ENCODE peak calls at places on chromosomes 5 and 9, in ten cellular contexts. Z, O, P, V, I, S, C, H, J and Y are unnamed samples.

GRCh38 chr9:127116946-127117345 is 5.5 kb downstream of the ANGPTL2 start:
- DNase-seq in Z (no peak), O (no peak), P (no peak), V (peak; percentile 56), I (peak; percentile 8), S (peak; percentile 7), C (no peak), H (no peak), J (no peak), Y (no peak)

GRCh38 chr5:160260881-160261815 is 31.8 kb downstream of the FABP6 start:
- DNase-seq in Z (no peak), O (peak; percentile 87), P (no peak), V (no peak), I (peak; percentile 75), S (peak; percentile 71), C (no peak), H (no peak), J (peak; percentile 93), Y (peak; percentile 99)

GRCh38 chr5:82045526-82046267 is 73.9 kb downstream of the ATG10 start:
- DNase-seq in Z (no peak), O (no peak), P (no peak), V (no peak), I (no peak), S (peak; percentile 18), C (no peak), H (no peak), J (peak; percentile 60), Y (no peak)

GRCh38 chr9:90998573-90998972 is 197.0 kb downstream of the SYK start:
- DNase-seq in Z (no peak), O (no peak), P (no peak), V (no peak), I (no peak), S (no peak), C (no peak), H (no peak), J (no peak), Y (no peak)

GRCh38 chr5:157545911-157546310 is 29.7 kb downstream of the ADAM19 start:
- DNase-seq in Z (no peak), O (no peak), P (no peak), V (no peak), I (no peak), S (no peak), C (no peak), H (no peak), J (no peak), Y (no peak)

GRCh38 chr5:51227963-51228515 is 155.2 kb upstream of the ISL1 start:
- DNase-seq in Z (no peak), O (no peak), P (no peak), V (no peak), I (no peak), S (no peak), C (no peak), H (no peak), J (no peak), Y (no peak)

GRCh38 chr9:93316726-93317494 is 133.0 kb downstream of the WNK2 start:
- DNase-seq in Z (no peak), O (no peak), P (no peak), V (no peak), I (no peak), S (no peak), C (no peak), H (no peak), J (no peak), Y (no peak)

GRCh38 chr9:127612993-127613954 is 1.2 kb downstream of the STXBP1 start:
- DNase-seq in Z (no peak), O (peak; percentile 57), P (peak; percentile 19), V (no peak), I (no peak), S (peak; percentile 45), C (no peak), H (peak; percentile 52), J (peak; percentile 59), Y (peak; percentile 37)

GRCh38 chr9:124437086-124437485 is 13.2 kb upstream of the ADGRD2 start:
- DNase-seq in Z (no peak), O (no peak), P (no peak), V (no peak), I (no peak), S (no peak), C (no peak), H (no peak), J (no peak), Y (no peak)

GRCh38 chr5:64766105-64766504 is 2.4 kb downstream of the SREK1IP1 start:
- DNase-seq in Z (no peak), O (no peak), P (no peak), V (no peak), I (no peak), S (no peak), C (no peak), H (no peak), J (no peak), Y (no peak)

GRCh38 chr5:36276864-36277263 is 24.8 kb downstream of the RANBP3L start:
- DNase-seq in Z (no peak), O (no peak), P (no peak), V (no peak), I (no peak), S (no peak), C (peak; percentile 54), H (no peak), J (no peak), Y (no peak)

GRCh38 chr9:89548210-89548609 is 50.3 kb upstream of the SEMA4D start:
- DNase-seq in Z (no peak), O (no peak), P (no peak), V (no peak), I (no peak), S (no peak), C (no peak), H (no peak), J (no peak), Y (no peak)

GRCh38 chr5:149799965-149800516 is 69.9 kb downstream of the PPARGC1B start:
- DNase-seq in Z (no peak), O (no peak), P (no peak), V (no peak), I (no peak), S (no peak), C (no peak), H (no peak), J (no peak), Y (no peak)

GRCh38 chr9:95073042-95073607 is 244.4 kb downstream of the FANCC start:
- DNase-seq in Z (no peak), O (peak; percentile 29), P (no peak), V (no peak), I (no peak), S (no peak), C (no peak), H (no peak), J (no peak), Y (no peak)

GRCh38 chr5:124677376-124677998 is 69.0 kb downstream of the ZNF608 start:
- DNase-seq in Z (no peak), O (no peak), P (no peak), V (no peak), I (no peak), S (no peak), C (peak; percentile 53), H (no peak), J (no peak), Y (no peak)

GRCh38 chr5:111248571-111248970 is 24.4 kb downstream of the CAMK4 start:
- DNase-seq in Z (no peak), O (no peak), P (no peak), V (no peak), I (no peak), S (no peak), C (no peak), H (no peak), J (no peak), Y (no peak)

GRCh38 chr5:68148096-68148495 is 67.5 kb upstream of the PIK3R1 start:
- DNase-seq in Z (no peak), O (no peak), P (no peak), V (peak; percentile 12), I (no peak), S (peak; percentile 7), C (no peak), H (no peak), J (no peak), Y (no peak)